ENCODE peak calls at places on chromosomes 2 and 18, in four cellular contexts. One of them, this sample, is unnamed.

GRCh38 chr2:85784474-85784986 is 30.7 kb downstream of the ATOH8 start:
- DNase-seq in cardiac muscle cell: no peak
- DNase-seq in adrenal gland: no peak
- DNase-seq in H54: no peak
- DNase-seq in this sample: no peak

GRCh38 chr2:29336334-29336733 is 221.1 kb downstream of the CLIP4 start:
- DNase-seq in cardiac muscle cell: no peak
- DNase-seq in adrenal gland: no peak
- DNase-seq in H54: no peak
- DNase-seq in this sample: no peak

GRCh38 chr2:127039387-127040031 is 67.4 kb downstream of the BIN1 start:
- DNase-seq in cardiac muscle cell: no peak
- DNase-seq in adrenal gland: no peak
- DNase-seq in H54: no peak
- DNase-seq in this sample: no peak

GRCh38 chr2:16195681-16196070 is 255.3 kb downstream of the MYCN start:
- DNase-seq in cardiac muscle cell: no peak
- DNase-seq in adrenal gland: no peak
- DNase-seq in H54: no peak
- DNase-seq in this sample: no peak

GRCh38 chr2:231573096-231573495 is 19.6 kb upstream of the TEX44 start:
- DNase-seq in cardiac muscle cell: no peak
- DNase-seq in adrenal gland: no peak
- DNase-seq in H54: no peak
- DNase-seq in this sample: no peak

GRCh38 chr2:224882291-224883171 is 159.7 kb downstream of the DOCK10 start:
- DNase-seq in cardiac muscle cell: no peak
- DNase-seq in adrenal gland: no peak
- DNase-seq in H54: no peak
- DNase-seq in this sample: no peak

GRCh38 chr18:34219651-34220050 is 5.1 kb downstream of the NOL4 start:
- DNase-seq in cardiac muscle cell: no peak
- DNase-seq in adrenal gland: no peak
- DNase-seq in H54: no peak
- DNase-seq in this sample: no peak

GRCh38 chr2:240895656-240896388 is at the start of gene MAB21L4:
- DNase-seq in cardiac muscle cell: no peak
- DNase-seq in adrenal gland: no peak
- DNase-seq in H54: no peak
- DNase-seq in this sample: no peak

GRCh38 chr2:66390152-66390551 is 44.8 kb upstream of the MEIS1 start:
- DNase-seq in cardiac muscle cell: no peak
- DNase-seq in adrenal gland: no peak
- DNase-seq in H54: no peak
- DNase-seq in this sample: no peak

GRCh38 chr2:98346259-98347236 is at the start of gene CNGA3:
- DNase-seq in cardiac muscle cell: peak
- DNase-seq in adrenal gland: no peak
- DNase-seq in H54: no peak
- DNase-seq in this sample: peak

GRCh38 chr2:226414313-226414712 is 385.3 kb downstream of the IRS1 start:
- DNase-seq in cardiac muscle cell: no peak
- DNase-seq in adrenal gland: no peak
- DNase-seq in H54: no peak
- DNase-seq in this sample: no peak

GRCh38 chr2:30147715-30148611 is 1.2 kb downstream of the YPEL5 start:
- DNase-seq in cardiac muscle cell: peak
- DNase-seq in adrenal gland: peak
- DNase-seq in H54: peak
- DNase-seq in this sample: peak

GRCh38 chr18:13598591-13598990 is 127.8 kb downstream of the FAM210A start:
- DNase-seq in cardiac muscle cell: no peak
- DNase-seq in adrenal gland: no peak
- DNase-seq in H54: no peak
- DNase-seq in this sample: no peak

GRCh38 chr2:119367472-119368099 is 809 bp downstream of the DBI start:
- DNase-seq in cardiac muscle cell: peak
- DNase-seq in adrenal gland: peak
- DNase-seq in H54: peak
- DNase-seq in this sample: peak

GRCh38 chr2:166464187-166464586 is 29.9 kb downstream of the SCN7A start:
- DNase-seq in cardiac muscle cell: no peak
- DNase-seq in adrenal gland: no peak
- DNase-seq in H54: no peak
- DNase-seq in this sample: no peak

GRCh38 chr2:9087151-9087681 is 83.7 kb upstream of the MBOAT2 start:
- DNase-seq in cardiac muscle cell: no peak
- DNase-seq in adrenal gland: no peak
- DNase-seq in H54: no peak
- DNase-seq in this sample: no peak

GRCh38 chr2:228728961-228729360 is 542.1 kb downstream of the PID1 start:
- DNase-seq in cardiac muscle cell: no peak
- DNase-seq in adrenal gland: no peak
- DNase-seq in H54: no peak
- DNase-seq in this sample: no peak

This sample was measured in memory B cell.